ENCODE peak calls at places on chromosomes 5 and 9, in eight cellular contexts. U is GM06990, W is sigmoid colon, E is endothelial cell, T is tibial artery, L is bronchial epithelial cell, I is cardiac fibroblast, N is Calu3. J is an unnamed sample.

GRCh38 chr9:115980502-115980901 is 173.1 kb upstream of the PAPPA start:
- DNase-seq in U (no peak), W (no peak), E (no peak), T (no peak), L (peak), I (no peak), N (no peak), J (no peak)

GRCh38 chr5:109413463-109413862 is 3.7 kb upstream of the PJA2 start:
- DNase-seq in U (no peak), W (peak), E (no peak), T (no peak), L (no peak), I (peak), N (peak), J (no peak)

GRCh38 chr5:96844476-96844990 is 31.8 kb upstream of the ERAP2 start:
- DNase-seq in U (no peak), W (no peak), E (no peak), T (no peak), L (no peak), I (no peak), N (no peak), J (peak)

GRCh38 chr5:15604986-15605385 is 105.0 kb downstream of the FBXL7 start:
- DNase-seq in U (no peak), W (no peak), E (no peak), T (no peak), L (no peak), I (no peak), N (no peak), J (no peak)

GRCh38 chr9:25261445-25261844 is 416.8 kb downstream of the TUSC1 start:
- DNase-seq in U (no peak), W (no peak), E (no peak), T (no peak), L (no peak), I (no peak), N (no peak), J (no peak)

GRCh38 chr9:96661711-96662110 is 6.6 kb upstream of the PRXL2C start:
- DNase-seq in U (no peak), W (no peak), E (no peak), T (no peak), L (no peak), I (no peak), N (no peak), J (no peak)

GRCh38 chr5:53362521-53362941 is 117.9 kb upstream of the FST start:
- DNase-seq in U (no peak), W (no peak), E (no peak), T (no peak), L (peak), I (peak), N (peak), J (peak)

GRCh38 chr9:110114086-110114887 is 93.7 kb downstream of the C9orf152 start:
- DNase-seq in U (no peak), W (no peak), E (no peak), T (no peak), L (peak), I (peak), N (no peak), J (no peak)

GRCh38 chr9:17905356-17906203 is 326.7 kb downstream of the SH3GL2 start:
- DNase-seq in U (no peak), W (no peak), E (no peak), T (no peak), L (no peak), I (no peak), N (no peak), J (no peak)

GRCh38 chr9:113581865-113582697 is 118.6 kb downstream of the RGS3 start:
- DNase-seq in U (peak), W (peak), E (no peak), T (peak), L (no peak), I (peak), N (no peak), J (no peak)

GRCh38 chr9:137255448-137256114 is 454 bp downstream of the NELFB start:
- DNase-seq in U (no peak), W (no peak), E (no peak), T (no peak), L (no peak), I (peak), N (peak), J (no peak)

GRCh38 chr5:85263125-85263524 is 878.4 kb upstream of the EDIL3 start:
- DNase-seq in U (no peak), W (no peak), E (no peak), T (no peak), L (no peak), I (no peak), N (no peak), J (no peak)

GRCh38 chr5:138568061-138568824 is 7.0 kb downstream of the HSPA9 start:
- DNase-seq in U (no peak), W (no peak), E (no peak), T (no peak), L (peak), I (peak), N (no peak), J (no peak)
- TF ChIP-seq CTCF in U (no peak), W (no peak), E (no peak), T (no peak), L (peak), I (no peak), N (no peak), J (no peak)

GRCh38 chr9:33227741-33228140 is 12.2 kb upstream of the SPINK4 start:
- DNase-seq in U (no peak), W (no peak), E (no peak), T (no peak), L (peak), I (no peak), N (no peak), J (no peak)

GRCh38 chr9:33227013-33227398 is 13.0 kb upstream of the SPINK4 start:
- DNase-seq in U (peak), W (no peak), E (no peak), T (peak), L (no peak), I (no peak), N (no peak), J (no peak)

GRCh38 chr9:33228606-33229005 is 11.4 kb upstream of the SPINK4 start:
- DNase-seq in U (no peak), W (no peak), E (no peak), T (no peak), L (no peak), I (no peak), N (no peak), J (no peak)

GRCh38 chr9:33230756-33231691 is 8.9 kb upstream of the SPINK4 start:
- DNase-seq in U (no peak), W (no peak), E (no peak), T (no peak), L (peak), I (no peak), N (peak), J (no peak)

DNA sequence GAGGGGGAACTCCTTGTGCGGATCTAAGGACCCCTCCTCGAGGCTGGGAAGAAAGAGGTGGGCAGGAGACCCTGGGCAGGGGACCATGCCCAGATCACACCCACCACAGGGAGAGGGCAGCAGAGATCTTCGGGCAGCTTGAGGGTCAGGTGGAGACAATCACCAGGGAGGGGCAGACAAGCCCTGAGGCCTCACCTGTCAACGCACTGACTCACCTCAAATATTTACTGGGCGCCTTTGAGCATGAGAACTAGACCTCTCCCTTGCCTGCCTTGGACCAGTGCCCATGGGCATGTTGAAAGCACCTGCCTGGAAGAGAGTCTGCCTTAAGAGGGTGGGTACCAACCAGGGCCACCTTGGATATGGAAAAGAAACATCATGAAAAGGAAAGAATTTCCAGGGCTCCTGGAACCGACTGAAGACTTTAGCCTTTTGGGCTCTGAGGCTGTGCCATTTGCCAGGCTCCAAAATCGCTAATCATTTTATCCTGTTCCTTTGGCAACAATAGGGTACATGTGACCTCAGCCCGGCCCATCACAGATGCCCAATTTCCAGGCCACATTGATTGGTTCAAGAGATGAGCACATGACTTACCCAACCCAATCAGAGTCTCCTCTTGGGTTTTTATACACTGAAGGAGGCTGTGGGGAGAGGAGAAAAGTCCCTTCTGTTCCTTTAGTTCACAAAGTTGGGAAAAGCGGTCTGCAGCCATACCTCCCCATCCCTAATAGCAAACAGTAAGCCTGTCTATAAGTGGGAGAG is 10.4 kb upstream of the SPINK4 start:
- DNase-seq in U (no peak), W (no peak), E (no peak), T (no peak), L (peak), I (no peak), N (peak), J (no peak)
- TF ChIP-seq CTCF in U (no peak), W (no peak), E (no peak), T (no peak), L (peak), I (no peak), N (peak), J (no peak)

GRCh38 chr5:161676109-161676508 is 9.4 kb upstream of the GABRA6 start:
- DNase-seq in U (no peak), W (no peak), E (no peak), T (no peak), L (peak), I (no peak), N (no peak), J (no peak)
- TF ChIP-seq CTCF in U (peak), W (no peak), E (peak), T (no peak), L (peak), I (peak), N (no peak), J (no peak)

GRCh38 chr5:105218018-105218417 is 1655.4 kb upstream of the NUDT12 start:
- DNase-seq in U (no peak), W (no peak), E (no peak), T (no peak), L (no peak), I (no peak), N (no peak), J (no peak)
- TF ChIP-seq CTCF in U (no peak), W (no peak), E (no peak), T (no peak), L (no peak), I (no peak), N (no peak), J (no peak)

DNA sequence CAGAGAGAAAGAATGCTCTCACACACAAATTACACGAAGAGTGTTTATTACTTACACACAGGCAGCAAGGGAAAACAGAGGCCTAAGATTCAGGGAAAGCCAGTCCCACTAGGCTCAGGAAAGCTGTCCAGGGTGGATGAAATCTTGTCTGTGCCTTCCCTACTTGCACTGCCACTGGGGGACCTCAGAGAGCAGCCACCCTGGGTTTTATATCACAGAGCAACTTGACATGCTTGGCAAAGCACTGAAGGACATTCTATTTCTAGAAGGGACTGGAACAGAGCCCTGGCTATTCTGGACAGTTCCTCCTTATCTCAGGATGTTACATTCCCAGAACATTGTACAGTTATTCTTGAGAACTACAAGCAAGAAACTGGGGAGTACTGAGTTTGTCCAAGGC is 7.5 kb upstream of the PRSS3 start:
- DNase-seq in U (no peak), W (no peak), E (no peak), T (no peak), L (no peak), I (no peak), N (no peak), J (no peak)
- TF ChIP-seq CTCF in U (peak), W (no peak), E (no peak), T (no peak), L (no peak), I (no peak), N (no peak), J (no peak)

GRCh38 chr9:2622361-2623045 is 916 bp downstream of the VLDLR start:
- DNase-seq in U (peak), W (peak), E (peak), T (no peak), L (peak), I (peak), N (peak), J (no peak)

GRCh38 chr9:2618289-2618688 is 3.3 kb upstream of the VLDLR start:
- DNase-seq in U (no peak), W (no peak), E (no peak), T (no peak), L (no peak), I (no peak), N (no peak), J (no peak)

GRCh38 chr9:2623046-2623865 is 1.7 kb downstream of the VLDLR start:
- DNase-seq in U (no peak), W (peak), E (peak), T (peak), L (peak), I (peak), N (peak), J (no peak)

GRCh38 chr9:2621678-2622360 is at the start of gene VLDLR:
- DNase-seq in U (peak), W (peak), E (peak), T (peak), L (peak), I (peak), N (peak), J (no peak)

GRCh38 chr9:2620876-2621677 is 510 bp upstream of the VLDLR start:
- DNase-seq in U (peak), W (peak), E (peak), T (peak), L (peak), I (peak), N (peak), J (peak)
- TF ChIP-seq CTCF in U (no peak), W (no peak), E (no peak), T (peak), L (no peak), I (peak), N (no peak), J (no peak)

GRCh38 chr5:73678322-73678740 is 52.3 kb downstream of the ARHGEF28 start:
- DNase-seq in U (no peak), W (no peak), E (no peak), T (no peak), L (no peak), I (no peak), N (peak), J (no peak)

GRCh38 chr5:73668422-73669116 is 42.6 kb downstream of the ARHGEF28 start:
- DNase-seq in U (no peak), W (no peak), E (no peak), T (no peak), L (no peak), I (no peak), N (no peak), J (no peak)

GRCh38 chr5:73672130-73672529 is 46.1 kb downstream of the ARHGEF28 start:
- DNase-seq in U (no peak), W (no peak), E (no peak), T (no peak), L (no peak), I (no peak), N (no peak), J (no peak)

GRCh38 chr5:73674669-73675004 is 48.6 kb downstream of the ARHGEF28 start:
- DNase-seq in U (no peak), W (no peak), E (no peak), T (no peak), L (peak), I (peak), N (no peak), J (no peak)

DNA sequence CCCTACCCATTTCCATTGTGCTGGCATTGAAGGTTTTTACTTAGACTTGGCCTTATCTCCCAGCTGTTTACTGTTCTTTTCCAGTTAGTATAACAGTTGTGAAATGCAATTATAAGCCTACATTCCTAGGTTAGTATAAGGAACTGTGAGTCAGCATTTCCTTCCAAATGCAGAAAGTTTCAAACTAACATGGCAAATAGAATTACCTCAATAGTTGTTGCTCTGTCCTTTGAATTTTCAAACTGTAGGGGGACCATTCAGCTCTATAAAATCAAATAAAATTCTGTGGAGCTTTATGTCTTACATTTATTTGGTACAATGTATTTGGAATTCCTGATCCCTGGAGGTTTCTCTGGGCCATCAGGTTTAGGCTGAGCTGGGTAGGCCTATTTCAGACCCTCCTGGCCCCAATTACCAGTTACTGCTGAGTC is 47.2 kb downstream of the ARHGEF28 start:
- DNase-seq in U (no peak), W (no peak), E (no peak), T (no peak), L (peak), I (peak), N (no peak), J (peak)
- TF ChIP-seq CTCF in U (no peak), W (no peak), E (no peak), T (no peak), L (no peak), I (peak), N (no peak), J (no peak)

GRCh38 chr9:15332939-15333338 is 25.9 kb upstream of the TTC39B start:
- DNase-seq in U (no peak), W (no peak), E (no peak), T (no peak), L (no peak), I (no peak), N (no peak), J (no peak)
- TF ChIP-seq CTCF in U (no peak), W (no peak), E (no peak), T (no peak), L (no peak), I (no peak), N (no peak), J (no peak)

J was measured in AG09309.